ENCODE peak calls at places on chromosomes 16 and 17, in ten cellular contexts. W is H1, F is dorsolateral prefrontal cortex, P is tibial nerve, Q is cardiac muscle cell, E is heart right ventricle, M is mammary epithelial cell, Z is A549, R is ovary, I is HL-60. O is an unnamed sample.
A peak's percentile ranks its signal among the peaks of the same experiment; 100 is the strongest.

GRCh38 chr17:4968166-4968915 is 724 bp upstream of the SPAG7 start:
- DNase-seq in W (no peak), F (peak; percentile 47), P (no peak), Q (peak; percentile 38), E (no peak), M (no peak), Z (no peak), R (no peak), I (no peak), O (no peak)

GRCh38 chr16:1991135-1991551 is 1.4 kb downstream of the SYNGR3 start:
- DNase-seq in W (no peak), F (no peak), P (no peak), Q (no peak), E (peak; percentile 24), M (no peak), Z (no peak), R (no peak), I (no peak), O (no peak)

GRCh38 chr16:23823475-23824407 is 12.0 kb upstream of the PRKCB start:
- DNase-seq in W (no peak), F (no peak), P (no peak), Q (no peak), E (no peak), M (no peak), Z (no peak), R (no peak), I (no peak), O (no peak)

GRCh38 chr17:78903101-78903779 is at the start of gene CEP295NL:
- DNase-seq in W (no peak), F (no peak), P (no peak), Q (no peak), E (no peak), M (no peak), Z (peak; percentile 57), R (no peak), I (no peak), O (no peak)

GRCh38 chr17:81290230-81290629 is 4.9 kb downstream of the SLC38A10 start:
- DNase-seq in W (no peak), F (no peak), P (no peak), Q (no peak), E (no peak), M (no peak), Z (no peak), R (no peak), I (no peak), O (no peak)

GRCh38 chr17:30908717-30909420 is 2.8 kb upstream of the TEFM start:
- DNase-seq in W (no peak), F (no peak), P (no peak), Q (no peak), E (no peak), M (no peak), Z (no peak), R (no peak), I (no peak), O (no peak)

GRCh38 chr17:19705201-19705600 is 11.2 kb downstream of the SLC47A2 start:
- DNase-seq in W (no peak), F (no peak), P (no peak), Q (no peak), E (no peak), M (no peak), Z (no peak), R (no peak), I (no peak), O (no peak)

GRCh38 chr16:50036426-50036825 is 11.4 kb downstream of the CNEP1R1 start:
- DNase-seq in W (no peak), F (no peak), P (no peak), Q (no peak), E (no peak), M (no peak), Z (no peak), R (no peak), I (no peak), O (no peak)

GRCh38 chr16:15704545-15704987 is 54.5 kb downstream of the NDE1 start:
- DNase-seq in W (peak; percentile 33), F (peak; percentile 84), P (peak; percentile 93), Q (peak; percentile 82), E (peak; percentile 68), M (peak; percentile 29), Z (peak; percentile 75), R (peak; percentile 83), I (peak; percentile 70), O (peak; percentile 73)

GRCh38 chr16:78599271-78599670 is 499.8 kb downstream of the WWOX start:
- DNase-seq in W (no peak), F (no peak), P (no peak), Q (no peak), E (no peak), M (no peak), Z (no peak), R (no peak), I (no peak), O (no peak)
- H3K27ac ChIP-seq in W (no peak overlapping the region), F (no peak overlapping the region), P (no peak overlapping the region), Q (no peak overlapping the region), E (no peak overlapping the region), M (no peak overlapping the region), Z (no peak overlapping the region), R (no peak overlapping the region), I (no peak overlapping the region), O (no peak overlapping the region)

DNA sequence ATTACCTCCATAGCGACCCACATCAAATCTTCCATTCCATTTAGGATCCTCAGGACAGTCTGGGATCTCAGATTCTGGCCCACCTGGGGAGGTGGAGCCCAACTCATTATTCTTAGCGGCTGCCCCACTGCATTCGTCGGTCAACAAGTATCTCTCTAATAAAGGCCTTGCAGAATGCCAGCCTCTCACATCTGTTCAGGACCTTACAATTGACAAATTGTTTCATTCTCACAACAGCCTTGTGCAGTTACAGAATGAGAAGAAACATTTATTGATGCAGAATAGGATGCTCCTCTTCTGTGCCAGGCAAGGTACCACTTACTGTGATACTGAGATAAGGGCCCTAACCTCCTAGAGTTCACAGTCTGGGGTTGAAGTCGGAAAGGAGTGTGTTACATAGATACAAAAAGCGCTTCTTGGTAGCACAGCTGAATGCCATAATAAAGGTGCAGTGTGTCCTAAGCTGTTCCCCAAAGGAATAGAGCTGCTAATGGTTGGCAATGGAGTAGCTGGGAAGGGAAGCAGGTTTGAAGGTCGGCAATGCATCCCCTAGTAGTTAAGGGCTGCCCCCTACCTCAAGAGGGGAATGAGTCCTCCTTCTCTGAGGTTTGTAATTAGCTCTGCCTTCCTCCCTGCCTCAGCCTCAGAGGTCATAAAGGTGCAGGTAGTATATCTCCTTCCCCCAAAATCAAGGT is 2.3 kb upstream of the MPP2 start:
- DNase-seq in W (no peak), F (no peak), P (no peak), Q (no peak), E (no peak), M (no peak), Z (no peak), R (no peak), I (no peak), O (no peak)
- TF ChIP-seq CTCF in W (no peak), F (no peak), P (no peak), Q (no peak), E (no peak), M (no peak), Z (no peak), R (no peak), I (no peak), O (no peak)

DNA sequence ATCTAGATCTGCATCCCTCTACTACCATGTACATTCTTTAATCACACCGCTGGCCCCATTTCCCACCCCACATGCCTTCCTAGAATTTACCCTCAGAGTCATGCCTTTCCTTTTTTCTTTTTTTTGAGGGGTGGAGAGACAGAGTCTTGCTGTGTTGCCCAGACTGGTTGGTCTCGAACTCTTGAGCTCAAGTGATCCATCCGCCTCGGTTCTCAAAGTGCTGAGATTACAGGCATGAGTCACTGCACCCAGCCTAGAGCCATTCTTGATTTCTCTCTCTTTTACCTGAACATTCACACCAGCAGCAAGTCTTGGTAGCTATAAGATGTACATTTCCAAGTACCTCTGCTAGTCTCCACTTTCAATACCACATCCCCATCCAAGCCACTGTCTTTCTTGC is 2.1 kb downstream of the PAGR1 start:
- DNase-seq in W (no peak), F (no peak), P (no peak), Q (no peak), E (no peak), M (no peak), Z (no peak), R (no peak), I (no peak), O (no peak)
- H3K4me3 ChIP-seq in W (no peak overlapping the region), F (no peak overlapping the region), P (no peak overlapping the region), Q (no peak overlapping the region), E (no peak overlapping the region), M (no peak overlapping the region), Z (no peak overlapping the region), R (no peak overlapping the region), I (no peak overlapping the region), O (no peak overlapping the region)

GRCh38 chr17:77323413-77324171 is 182.8 kb downstream of the SEC14L1 start:
- DNase-seq in W (no peak), F (peak; percentile 41), P (no peak), Q (peak; percentile 91), E (peak; percentile 61), M (no peak), Z (peak; percentile 72), R (peak; percentile 84), I (no peak), O (peak; percentile 62)

GRCh38 chr17:77322534-77323412 is 182.0 kb downstream of the SEC14L1 start:
- DNase-seq in W (no peak), F (peak; percentile 43), P (peak; percentile 77), Q (peak; percentile 99), E (peak; percentile 88), M (peak; percentile 96), Z (peak; percentile 95), R (peak; percentile 89), I (peak; percentile 71), O (peak; percentile 79)

GRCh38 chr17:77320501-77321256 is 179.9 kb downstream of the SEC14L1 start:
- DNase-seq in W (no peak), F (peak; percentile 53), P (peak; percentile 64), Q (peak; percentile 42), E (no peak), M (peak; percentile 39), Z (peak; percentile 52), R (peak; percentile 63), I (peak; percentile 73), O (no peak)

GRCh38 chr17:77324227-77324626 is 183.5 kb downstream of the SEC14L1 start:
- DNase-seq in W (no peak), F (peak; percentile 15), P (no peak), Q (no peak), E (no peak), M (no peak), Z (no peak), R (peak; percentile 52), I (no peak), O (peak; percentile 21)

GRCh38 chr17:77322284-77322533 is 181.4 kb downstream of the SEC14L1 start:
- DNase-seq in W (no peak), F (no peak), P (no peak), Q (peak; percentile 25), E (no peak), M (no peak), Z (no peak), R (no peak), I (no peak), O (no peak)
- H3K27ac ChIP-seq in W (no peak overlapping the region), F (peak overlapping the region; percentile 79), P (peak overlapping the region; percentile 86), Q (peak overlapping the region; percentile 94), E (peak overlapping the region; percentile 78), M (peak overlapping the region; percentile 80), Z (peak overlapping the region; percentile 96), R (peak overlapping the region; percentile 91), I (no peak overlapping the region), O (peak overlapping the region; percentile 87)

GRCh38 chr17:82907797-82908261 is 68.0 kb upstream of the ZNF750 start:
- DNase-seq in W (no peak), F (no peak), P (no peak), Q (no peak), E (no peak), M (no peak), Z (no peak), R (peak; percentile 61), I (no peak), O (no peak)
- TF ChIP-seq CTCF in W (no peak), F (no peak), P (no peak), Q (no peak), E (no peak), M (no peak), Z (no peak), R (no peak), I (no peak), O (no peak)

GRCh38 chr17:63621229-63621683 is 961 bp upstream of the MAP3K3 start:
- DNase-seq in W (no peak), F (no peak), P (no peak), Q (no peak), E (no peak), M (no peak), Z (no peak), R (no peak), I (no peak), O (no peak)
- H3K4me3 ChIP-seq in W (peak overlapping the region; percentile 82), F (peak overlapping the region; percentile 80), P (peak overlapping the region; percentile 92), Q (peak overlapping the region; percentile 62), E (peak overlapping the region; percentile 72), M (peak overlapping the region; percentile 87), Z (peak overlapping the region; percentile 54), R (peak overlapping the region; percentile 64), I (peak overlapping the region; percentile 84), O (peak overlapping the region; percentile 78)